ENCODE peak calls at places on chromosomes 16 and 17, in four cellular contexts. M, W, H and D are unnamed samples.

GRCh38 chr17:15942207-15942833 is 2.6 kb upstream of the ADORA2B start:
- DNase-seq in H (no peak), W (no peak), M (no peak), D (no peak)

GRCh38 chr17:5416886-5417285 is 2.6 kb downstream of the NUP88 start:
- DNase-seq in M (no peak), W (no peak), H (no peak), D (no peak)

GRCh38 chr16:11833951-11834695 is 17.2 kb downstream of the RSL1D1 start:
- DNase-seq in W (no peak), H (no peak), M (no peak), D (no peak)

GRCh38 chr17:79619636-79620206 is 8.9 kb upstream of the RBFOX3 start:
- DNase-seq in W (no peak), M (peak), H (peak), D (no peak)

GRCh38 chr17:16406742-16407674 is 8.4 kb upstream of the TRPV2 start:
- DNase-seq in M (peak), W (no peak), H (no peak), D (no peak)

GRCh38 chr16:12793120-12793889 is 10.4 kb downstream of the CPPED1 start:
- DNase-seq in M (peak), H (no peak), W (no peak), D (no peak)

GRCh38 chr17:17365476-17366110 is 62.4 kb downstream of the NT5M start:
- DNase-seq in M (no peak), W (no peak), H (no peak), D (no peak)

GRCh38 chr17:17738901-17739300 is 57.6 kb downstream of the RAI1 start:
- DNase-seq in H (peak), M (no peak), W (no peak), D (no peak)

GRCh38 chr16:51404386-51404785 is 253.3 kb upstream of the SALL1 start:
- DNase-seq in W (no peak), H (no peak), M (no peak), D (no peak)

GRCh38 chr16:26569793-26570192 is 496.9 kb upstream of the C16orf82 start:
- DNase-seq in W (no peak), M (peak), H (no peak), D (no peak)

GRCh38 chr17:60604686-60605334 is 4.8 kb downstream of the PPM1D start:
- DNase-seq in W (no peak), M (no peak), H (no peak), D (no peak)

GRCh38 chr17:74770498-74771318 is 5.4 kb downstream of the NAT9 start:
- DNase-seq in H (peak), M (peak), W (no peak), D (peak)

GRCh38 chr17:14157822-14158221 is 78.8 kb downstream of the CDRT15 start:
- DNase-seq in H (no peak), M (no peak), W (no peak), D (no peak)

GRCh38 chr16:50208460-50208931 is 55.4 kb downstream of the TENT4B start:
- DNase-seq in H (no peak), W (no peak), M (no peak), D (no peak)

GRCh38 chr17:42051645-42052044 is 1.2 kb upstream of the C17orf113 start:
- DNase-seq in W (no peak), M (no peak), H (no peak), D (no peak)

GRCh38 chr16:15653227-15653626 is 3.2 kb downstream of the NDE1 start:
- DNase-seq in H (no peak), W (no peak), M (no peak), D (no peak)

GRCh38 chr16:55444754-55445485 is 34.1 kb upstream of the MMP2 start:
- DNase-seq in W (peak), H (no peak), M (no peak), D (peak)

GRCh38 chr16:2795714-2796143 is 2.5 kb upstream of the PRSS41 start:
- DNase-seq in M (no peak), H (no peak), W (no peak), D (no peak)

GRCh38 chr17:45705123-45706009 is 78.8 kb upstream of the CRHR1 start:
- DNase-seq in W (no peak), M (no peak), H (no peak), D (no peak)

GRCh38 chr17:76199466-76199865 is 40.8 kb downstream of the RNF157 start:
- DNase-seq in W (no peak), M (no peak), H (no peak), D (no peak)

GRCh38 chr16:11717811-11718210 is 24.8 kb downstream of the TXNDC11 start:
- DNase-seq in H (no peak), M (no peak), W (no peak), D (no peak)

GRCh38 chr17:48553837-48554236 is 8.9 kb upstream of the HOXB2 start:
- DNase-seq in M (no peak), W (no peak), H (no peak), D (no peak)

GRCh38 chr17:48555616-48556533 is 11.0 kb upstream of the HOXB2 start:
- DNase-seq in W (no peak), M (peak), H (no peak), D (no peak)

GRCh38 chr17:48555183-48555615 is 10.3 kb upstream of the HOXB2 start:
- DNase-seq in M (peak), W (no peak), H (no peak), D (no peak)

GRCh38 chr17:48553190-48553547 is 8.3 kb upstream of the HOXB2 start:
- DNase-seq in H (no peak), M (no peak), W (no peak), D (no peak)

DNA sequence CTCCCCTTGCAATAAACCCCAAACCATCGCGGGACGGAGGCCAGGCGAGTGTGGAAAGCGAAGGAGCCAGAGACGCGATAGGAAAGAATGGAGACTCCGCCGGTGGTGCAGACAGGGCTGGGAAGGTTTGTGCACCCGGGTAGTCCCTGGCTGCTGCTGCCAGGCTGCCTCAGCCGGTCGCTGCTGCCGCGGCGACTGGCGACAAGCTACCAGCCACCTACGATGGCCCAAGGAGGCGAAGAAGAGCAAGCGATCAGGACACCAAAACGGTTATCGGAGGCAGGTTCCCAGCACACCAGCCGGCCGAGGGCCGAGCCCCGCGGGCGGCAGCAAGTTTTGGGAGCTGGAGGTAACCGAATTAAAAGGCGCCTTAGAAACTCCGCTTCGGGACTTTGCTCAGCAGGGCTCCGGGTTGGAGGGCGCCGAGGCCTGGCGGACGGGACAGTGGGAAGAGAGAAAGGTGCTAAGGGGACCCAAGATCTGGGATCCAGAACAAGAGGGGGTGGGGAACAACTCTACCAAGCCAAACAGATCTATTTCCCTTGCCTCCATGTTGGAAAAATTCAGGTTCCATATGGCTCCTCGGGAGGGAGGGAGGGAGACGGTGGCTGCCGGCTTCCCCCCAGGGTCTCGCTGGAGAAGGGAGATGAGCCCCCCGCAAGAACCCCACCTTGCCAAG is 9.6 kb upstream of the HOXB2 start:
- DNase-seq in W (no peak), M (peak), H (no peak), D (no peak)
- H3K4me3 ChIP-seq in W (peak), M (peak), H (no peak), D (peak)

GRCh38 chr16:30875881-30876791 is 17.7 kb downstream of the BCL7C start:
- DNase-seq in W (no peak), H (no peak), M (peak), D (no peak)

GRCh38 chr16:30874244-30874820 is 19.5 kb downstream of the BCL7C start:
- DNase-seq in M (no peak), H (no peak), W (no peak), D (no peak)

GRCh38 chr16:30882429-30883310 is 11.2 kb downstream of the BCL7C start:
- DNase-seq in H (no peak), W (no peak), M (peak), D (no peak)

GRCh38 chr16:30874821-30875717 is 18.8 kb downstream of the BCL7C start:
- DNase-seq in M (peak), W (peak), H (peak), D (peak)

DNA sequence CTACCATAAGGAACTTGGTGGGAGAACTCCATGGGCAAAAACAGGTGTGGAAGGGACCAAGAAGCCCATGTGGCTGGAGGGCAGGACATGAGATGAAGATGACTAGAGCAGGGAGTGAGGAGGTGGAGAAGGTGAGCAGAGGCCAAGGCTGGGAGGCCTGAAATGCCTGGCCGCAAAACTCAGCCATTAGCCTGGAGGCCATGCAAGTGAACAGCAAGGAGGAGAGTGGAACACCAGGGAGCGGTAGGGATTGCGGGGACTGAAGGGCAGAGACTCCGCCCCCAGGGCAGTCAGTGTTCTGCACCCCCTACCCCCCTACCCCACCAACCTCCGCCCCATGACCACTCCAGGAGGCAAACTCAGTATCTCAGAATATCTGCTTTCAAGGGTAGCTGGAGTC is 17.0 kb downstream of the BCL7C start:
- DNase-seq in W (no peak), H (no peak), M (peak), D (no peak)
- H3K4me3 ChIP-seq in W (no peak), H (peak), M (peak), D (no peak)

GRCh38 chr16:1530883-1531637 is 2.4 kb upstream of the TMEM204 start:
- DNase-seq in W (peak), M (no peak), H (no peak), D (no peak)
- H3K4me3 ChIP-seq in W (no peak), M (no peak), H (no peak), D (no peak)

GRCh38 chr16:83939266-83939856 is 13.7 kb upstream of the OSGIN1 start:
- DNase-seq in H (no peak), W (no peak), M (no peak), D (no peak)
- H3K4me3 ChIP-seq in H (no peak), W (no peak), M (no peak), D (no peak)

GRCh38 chr17:57935833-57936807 is 19.1 kb downstream of the CUEDC1 start:
- DNase-seq in M (peak), W (no peak), H (no peak), D (no peak)
- H3K4me3 ChIP-seq in M (no peak), W (no peak), H (no peak), D (no peak)

GRCh38 chr17:66831383-66832220 is 3.3 kb upstream of the CACNG5 start:
- DNase-seq in M (no peak), H (no peak), W (no peak), D (no peak)

GRCh38 chr17:66830451-66830850 is 4.5 kb upstream of the CACNG5 start:
- DNase-seq in W (no peak), H (no peak), M (peak), D (no peak)

GRCh38 chr17:66826856-66827255 is 8.1 kb upstream of the CACNG5 start:
- DNase-seq in H (no peak), W (no peak), M (no peak), D (no peak)

GRCh38 chr17:66829386-66829864 is 5.5 kb upstream of the CACNG5 start:
- DNase-seq in W (no peak), H (no peak), M (peak), D (peak)

GRCh38 chr17:66829883-66830282 is 5.0 kb upstream of the CACNG5 start:
- DNase-seq in W (no peak), H (no peak), M (no peak), D (no peak)
- H3K4me3 ChIP-seq in W (no peak), H (no peak), M (no peak), D (no peak)

DNA sequence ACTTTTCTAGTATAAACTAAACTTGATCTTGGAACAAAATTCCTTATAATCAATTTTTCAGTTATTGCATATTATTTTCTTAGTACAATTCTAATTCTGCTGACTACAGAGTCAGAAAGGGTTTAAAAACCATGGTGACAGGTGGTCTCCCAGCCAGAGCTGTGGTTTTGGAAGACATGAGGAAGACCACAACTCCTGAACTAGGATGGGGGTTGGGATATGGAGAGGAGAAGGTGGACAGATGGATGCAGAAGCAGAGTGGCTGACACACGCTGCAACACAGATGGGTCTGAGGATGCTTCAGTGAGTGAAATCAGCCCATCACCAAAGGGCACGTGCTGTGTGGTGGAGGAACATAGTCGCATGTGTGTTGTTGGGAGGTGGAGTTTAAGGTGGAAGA is 187.7 kb downstream of the LGALS9B start:
- DNase-seq in H (no peak), M (no peak), W (no peak), D (no peak)
- H3K4me3 ChIP-seq in H (no peak), M (no peak), W (no peak), D (no peak)

DNA sequence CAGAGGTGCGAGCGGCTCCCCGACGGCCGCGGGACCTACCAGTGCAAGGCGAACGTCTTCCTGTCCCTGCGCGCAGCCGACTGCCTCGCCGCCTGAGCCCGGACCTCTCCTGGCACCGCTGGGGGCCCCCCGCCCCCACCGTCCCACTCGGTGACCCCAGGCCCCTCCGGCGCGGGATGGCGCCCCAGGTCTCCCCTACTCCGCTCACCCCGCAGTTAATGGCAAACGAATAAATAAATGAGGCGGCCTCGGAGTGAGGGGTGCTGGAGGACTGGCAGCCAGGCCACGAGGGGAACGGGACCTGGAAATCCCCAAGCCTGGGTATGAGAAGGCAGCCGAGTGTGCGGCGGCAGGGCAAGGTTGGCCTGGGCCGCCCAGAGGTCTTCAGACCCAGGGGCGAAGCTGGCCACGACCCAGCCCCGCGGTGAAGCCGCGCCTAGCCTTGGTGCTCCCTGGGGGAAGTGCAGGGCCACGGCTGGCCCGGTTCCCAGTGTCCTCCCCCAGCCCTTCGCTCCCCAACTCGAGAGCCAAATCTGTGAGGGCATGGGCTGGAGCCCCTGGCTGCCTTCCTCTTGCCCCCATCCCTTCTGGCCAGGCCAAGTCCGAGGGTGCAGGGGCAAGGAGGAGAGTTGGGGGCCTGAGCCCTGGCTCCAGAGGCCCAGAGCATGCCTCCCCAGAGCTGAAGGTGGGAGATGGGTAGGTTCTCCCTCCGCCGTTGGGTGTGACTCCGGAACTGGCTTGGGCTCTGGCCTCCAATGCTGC is 796 bp downstream of the NPB start:
- DNase-seq in M (peak), H (no peak), W (no peak), D (no peak)
- H3K4me3 ChIP-seq in M (peak), H (peak), W (no peak), D (no peak)

GRCh38 chr17:19003543-19003965 is 1.0 kb downstream of the FAM83G start:
- DNase-seq in M (peak), H (no peak), W (no peak), D (no peak)
- H3K4me3 ChIP-seq in M (peak), H (peak), W (peak), D (peak)

DNA sequence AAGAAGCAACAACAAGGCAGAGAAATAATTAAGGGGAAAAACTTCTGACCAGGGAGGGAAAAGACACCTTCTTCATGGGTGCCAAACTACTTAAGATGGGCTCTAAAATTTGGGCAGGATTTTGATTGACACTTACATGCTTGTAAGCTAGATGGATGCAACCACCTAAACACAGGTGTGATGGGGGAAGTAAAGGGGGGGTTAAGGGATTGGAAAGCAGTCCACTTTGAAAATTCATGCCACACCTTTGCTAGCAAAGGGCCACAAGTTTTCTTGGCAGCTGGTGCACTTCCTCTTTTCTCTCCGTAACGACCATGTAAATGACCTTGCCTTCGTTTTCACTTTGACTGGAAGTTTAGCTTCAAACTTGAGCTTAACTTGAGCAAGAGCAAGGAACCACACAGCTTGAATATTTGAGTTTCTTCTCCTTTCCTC is 14.3 kb upstream of the PRKAR1A start:
- DNase-seq in H (no peak), W (no peak), M (no peak), D (no peak)
- H3K4me3 ChIP-seq in H (no peak), W (no peak), M (no peak), D (no peak)